ENCODE peak calls at places on chromosomes 16 and 17, in seven cellular contexts. J is MG63; B is AG10803; D is HT-29; U is NCI-H1930; V is activated CD4-positive, CD25-positive, alpha-beta regulatory T cell; G is stimulated activated CD4-positive, alpha-beta T cell treated with anti-CD3 and anti-CD28 coated beads, Interleukin-1b, Interleukin-23, amount 100 ng/mL, for 1 hour. M is an unnamed sample.

GRCh38 chr16:29818082-29818481 is 2.1 kb downstream of the PAGR1 start:
- DNase-seq in J (no peak), B (no peak), D (no peak), U (no peak), V (no peak), G (no peak), M (no peak)

GRCh38 chr17:79607941-79608728 is 2.7 kb downstream of the RBFOX3 start:
- DNase-seq in J (peak), B (no peak), D (peak), U (no peak), V (no peak), G (no peak), M (no peak)

GRCh38 chr17:4747847-4748246 is 8.1 kb upstream of the CXCL16 start:
- DNase-seq in J (no peak), B (peak), D (no peak), U (no peak), V (no peak), G (no peak), M (no peak)

GRCh38 chr17:78526231-78527025 is 50.8 kb downstream of the DNAH17 start:
- DNase-seq in J (no peak), B (no peak), D (no peak), U (no peak), V (no peak), G (no peak), M (no peak)

GRCh38 chr16:12802661-12803060 is 1.0 kb downstream of the CPPED1 start:
- DNase-seq in J (no peak), B (no peak), D (no peak), U (no peak), V (no peak), G (no peak), M (no peak)

GRCh38 chr17:62713096-62713870 is 85.8 kb downstream of the MRC2 start:
- DNase-seq in J (no peak), B (no peak), D (no peak), U (no peak), V (no peak), G (no peak), M (no peak)

GRCh38 chr16:26795184-26795583 is 271.5 kb upstream of the C16orf82 start:
- DNase-seq in J (no peak), B (no peak), D (peak), U (no peak), V (no peak), G (no peak), M (no peak)

GRCh38 chr17:51000835-51001638 is 119.6 kb downstream of the SPAG9 start:
- DNase-seq in J (no peak), B (peak), D (peak), U (peak), V (no peak), G (no peak), M (peak)

GRCh38 chr16:19135896-19136438 is 22.2 kb downstream of the ITPRIPL2 start:
- DNase-seq in J (peak), B (peak), D (no peak), U (no peak), V (no peak), G (no peak), M (no peak)

M was measured in GM18507.